ENCODE peak calls at places on chromosome X, in ten cellular contexts. One of them, this sample, is unnamed.

GRCh38 chrX:83934220-83934619 is 73.3 kb downstream of the CYLC1 start:
- DNase-seq in breast epithelium: no peak
- DNase-seq in transverse colon: no peak
- DNase-seq in GM12878: no peak
- DNase-seq in sigmoid colon: no peak
- DNase-seq in suprapubic skin: no peak
- DNase-seq in GM12891: no peak
- DNase-seq in stomach: no peak
- DNase-seq in esophagus muscularis mucosa: no peak
- DNase-seq in K562: no peak
- DNase-seq in this sample: no peak

GRCh38 chrX:148412006-148412405 is 88.4 kb upstream of the AFF2 start:
- DNase-seq in breast epithelium: no peak
- DNase-seq in transverse colon: no peak
- DNase-seq in GM12878: no peak
- DNase-seq in sigmoid colon: no peak
- DNase-seq in suprapubic skin: no peak
- DNase-seq in GM12891: no peak
- DNase-seq in stomach: no peak
- DNase-seq in esophagus muscularis mucosa: no peak
- DNase-seq in K562: no peak
- DNase-seq in this sample: no peak

GRCh38 chrX:55161581-55161980 is 58.6 kb upstream of the PAGE5 start:
- DNase-seq in breast epithelium: no peak
- DNase-seq in transverse colon: no peak
- DNase-seq in GM12878: no peak
- DNase-seq in sigmoid colon: no peak
- DNase-seq in suprapubic skin: no peak
- DNase-seq in GM12891: no peak
- DNase-seq in stomach: no peak
- DNase-seq in esophagus muscularis mucosa: no peak
- DNase-seq in K562: no peak
- DNase-seq in this sample: no peak

GRCh38 chrX:8201896-8202331 is 30.8 kb upstream of the VCX2 start:
- DNase-seq in breast epithelium: no peak
- DNase-seq in transverse colon: no peak
- DNase-seq in GM12878: no peak
- DNase-seq in sigmoid colon: no peak
- DNase-seq in suprapubic skin: no peak
- DNase-seq in GM12891: no peak
- DNase-seq in stomach: no peak
- DNase-seq in esophagus muscularis mucosa: no peak
- DNase-seq in K562: no peak
- DNase-seq in this sample: no peak

GRCh38 chrX:132984058-132984650 is 25.7 kb upstream of the HS6ST2 start:
- DNase-seq in breast epithelium: no peak
- DNase-seq in transverse colon: no peak
- DNase-seq in GM12878: no peak
- DNase-seq in sigmoid colon: no peak
- DNase-seq in suprapubic skin: no peak
- DNase-seq in GM12891: no peak
- DNase-seq in stomach: no peak
- DNase-seq in esophagus muscularis mucosa: no peak
- DNase-seq in K562: no peak
- DNase-seq in this sample: no peak

GRCh38 chrX:153245288-153245731 is 66.2 kb downstream of the MAGEA1 start:
- DNase-seq in breast epithelium: no peak
- DNase-seq in transverse colon: no peak
- DNase-seq in GM12878: no peak
- DNase-seq in sigmoid colon: no peak
- DNase-seq in suprapubic skin: no peak
- DNase-seq in GM12891: no peak
- DNase-seq in stomach: no peak
- DNase-seq in esophagus muscularis mucosa: no peak
- DNase-seq in K562: peak
- DNase-seq in this sample: no peak

GRCh38 chrX:24607616-24608015 is 39.5 kb downstream of the PCYT1B start:
- DNase-seq in breast epithelium: no peak
- DNase-seq in transverse colon: no peak
- DNase-seq in GM12878: no peak
- DNase-seq in sigmoid colon: no peak
- DNase-seq in suprapubic skin: no peak
- DNase-seq in GM12891: no peak
- DNase-seq in stomach: no peak
- DNase-seq in esophagus muscularis mucosa: no peak
- DNase-seq in K562: no peak
- DNase-seq in this sample: no peak

GRCh38 chrX:38717871-38718270 is 83.4 kb upstream of the MID1IP1 start:
- DNase-seq in breast epithelium: no peak
- DNase-seq in transverse colon: no peak
- DNase-seq in GM12878: no peak
- DNase-seq in sigmoid colon: no peak
- DNase-seq in suprapubic skin: no peak
- DNase-seq in GM12891: peak
- DNase-seq in stomach: no peak
- DNase-seq in esophagus muscularis mucosa: no peak
- DNase-seq in K562: peak
- DNase-seq in this sample: no peak

GRCh38 chrX:66654411-66654810 is 15.5 kb upstream of the EDA2R start:
- DNase-seq in breast epithelium: no peak
- DNase-seq in transverse colon: no peak
- DNase-seq in GM12878: no peak
- DNase-seq in sigmoid colon: no peak
- DNase-seq in suprapubic skin: no peak
- DNase-seq in GM12891: no peak
- DNase-seq in stomach: no peak
- DNase-seq in esophagus muscularis mucosa: no peak
- DNase-seq in K562: no peak
- DNase-seq in this sample: no peak

GRCh38 chrX:129472116-129472515 is 51.2 kb downstream of the SMARCA1 start:
- DNase-seq in breast epithelium: no peak
- DNase-seq in transverse colon: no peak
- DNase-seq in GM12878: no peak
- DNase-seq in sigmoid colon: no peak
- DNase-seq in suprapubic skin: no peak
- DNase-seq in GM12891: no peak
- DNase-seq in stomach: no peak
- DNase-seq in esophagus muscularis mucosa: no peak
- DNase-seq in K562: no peak
- DNase-seq in this sample: no peak

GRCh38 chrX:120660638-120661037 is 30.8 kb upstream of the C1GALT1C1 start:
- DNase-seq in breast epithelium: no peak
- DNase-seq in transverse colon: peak
- DNase-seq in GM12878: no peak
- DNase-seq in sigmoid colon: no peak
- DNase-seq in suprapubic skin: no peak
- DNase-seq in GM12891: no peak
- DNase-seq in stomach: no peak
- DNase-seq in esophagus muscularis mucosa: no peak
- DNase-seq in K562: no peak
- DNase-seq in this sample: no peak

DNA sequence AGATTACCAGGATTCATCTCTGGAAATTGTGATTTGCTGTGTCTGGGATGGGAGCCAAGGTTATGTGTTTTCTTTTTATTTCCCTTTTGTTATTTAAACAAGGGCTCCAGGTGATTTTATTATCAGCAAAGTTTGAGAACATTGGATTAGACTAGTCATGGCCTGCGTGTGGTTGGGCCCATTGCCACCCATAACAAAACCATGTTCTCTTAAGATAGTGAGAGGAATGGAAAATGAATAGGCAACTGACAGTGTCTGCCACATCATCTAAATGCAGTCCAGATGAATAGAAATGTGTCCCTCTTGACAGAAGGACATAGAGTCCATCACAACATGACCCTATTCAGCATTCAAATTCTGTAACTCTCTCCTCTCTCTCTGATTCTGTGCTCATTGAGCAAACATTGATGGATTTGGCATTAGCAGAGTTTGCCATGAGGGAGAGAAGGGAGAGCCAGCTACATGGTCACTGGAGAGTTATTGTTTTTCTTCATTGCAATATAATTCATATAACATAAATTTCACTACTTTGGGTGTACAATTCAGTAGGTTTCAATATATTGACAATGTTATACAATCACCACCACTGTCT is 11.7 kb downstream of the XK start:
- DNase-seq in breast epithelium: no peak
- DNase-seq in transverse colon: no peak
- DNase-seq in GM12878: no peak
- DNase-seq in sigmoid colon: no peak
- DNase-seq in suprapubic skin: no peak
- DNase-seq in GM12891: no peak
- DNase-seq in stomach: peak
- DNase-seq in esophagus muscularis mucosa: no peak
- DNase-seq in K562: no peak
- DNase-seq in this sample: no peak
- TF ChIP-seq POLR2AphosphoS5 in breast epithelium: no peak
- TF ChIP-seq POLR2AphosphoS5 in transverse colon: no peak
- TF ChIP-seq POLR2AphosphoS5 in GM12878: no peak
- TF ChIP-seq POLR2AphosphoS5 in sigmoid colon: no peak
- TF ChIP-seq POLR2AphosphoS5 in suprapubic skin: no peak
- TF ChIP-seq POLR2AphosphoS5 in GM12891: no peak
- TF ChIP-seq POLR2AphosphoS5 in stomach: peak
- TF ChIP-seq POLR2AphosphoS5 in esophagus muscularis mucosa: no peak
- TF ChIP-seq POLR2AphosphoS5 in K562: no peak
- TF ChIP-seq POLR2AphosphoS5 in this sample: no peak

GRCh38 chrX:15340867-15341266 is 5.5 kb upstream of the PIGA start:
- DNase-seq in breast epithelium: no peak
- DNase-seq in transverse colon: no peak
- DNase-seq in GM12878: no peak
- DNase-seq in sigmoid colon: no peak
- DNase-seq in suprapubic skin: no peak
- DNase-seq in GM12891: no peak
- DNase-seq in stomach: no peak
- DNase-seq in esophagus muscularis mucosa: no peak
- DNase-seq in K562: no peak
- DNase-seq in this sample: no peak

GRCh38 chrX:15334561-15334960 is 762 bp downstream of the PIGA start:
- DNase-seq in breast epithelium: no peak
- DNase-seq in transverse colon: no peak
- DNase-seq in GM12878: no peak
- DNase-seq in sigmoid colon: no peak
- DNase-seq in suprapubic skin: no peak
- DNase-seq in GM12891: no peak
- DNase-seq in stomach: no peak
- DNase-seq in esophagus muscularis mucosa: no peak
- DNase-seq in K562: peak
- DNase-seq in this sample: no peak

GRCh38 chrX:15336023-15336413 is 695 bp upstream of the PIGA start:
- DNase-seq in breast epithelium: peak
- DNase-seq in transverse colon: peak
- DNase-seq in GM12878: no peak
- DNase-seq in sigmoid colon: no peak
- DNase-seq in suprapubic skin: no peak
- DNase-seq in GM12891: no peak
- DNase-seq in stomach: no peak
- DNase-seq in esophagus muscularis mucosa: no peak
- DNase-seq in K562: peak
- DNase-seq in this sample: no peak

GRCh38 chrX:15335135-15336022 is at the start of gene PIGA:
- DNase-seq in breast epithelium: peak
- DNase-seq in transverse colon: peak
- DNase-seq in GM12878: peak
- DNase-seq in sigmoid colon: peak
- DNase-seq in suprapubic skin: peak
- DNase-seq in GM12891: peak
- DNase-seq in stomach: peak
- DNase-seq in esophagus muscularis mucosa: peak
- DNase-seq in K562: peak
- DNase-seq in this sample: peak
- TF ChIP-seq POLR2A in breast epithelium: peak
- TF ChIP-seq POLR2A in transverse colon: peak
- TF ChIP-seq POLR2A in GM12878: peak
- TF ChIP-seq POLR2A in sigmoid colon: peak
- TF ChIP-seq POLR2A in suprapubic skin: peak
- TF ChIP-seq POLR2A in GM12891: peak
- TF ChIP-seq POLR2A in stomach: no peak
- TF ChIP-seq POLR2A in esophagus muscularis mucosa: peak
- TF ChIP-seq POLR2A in K562: peak
- TF ChIP-seq POLR2A in this sample: peak

DNA sequence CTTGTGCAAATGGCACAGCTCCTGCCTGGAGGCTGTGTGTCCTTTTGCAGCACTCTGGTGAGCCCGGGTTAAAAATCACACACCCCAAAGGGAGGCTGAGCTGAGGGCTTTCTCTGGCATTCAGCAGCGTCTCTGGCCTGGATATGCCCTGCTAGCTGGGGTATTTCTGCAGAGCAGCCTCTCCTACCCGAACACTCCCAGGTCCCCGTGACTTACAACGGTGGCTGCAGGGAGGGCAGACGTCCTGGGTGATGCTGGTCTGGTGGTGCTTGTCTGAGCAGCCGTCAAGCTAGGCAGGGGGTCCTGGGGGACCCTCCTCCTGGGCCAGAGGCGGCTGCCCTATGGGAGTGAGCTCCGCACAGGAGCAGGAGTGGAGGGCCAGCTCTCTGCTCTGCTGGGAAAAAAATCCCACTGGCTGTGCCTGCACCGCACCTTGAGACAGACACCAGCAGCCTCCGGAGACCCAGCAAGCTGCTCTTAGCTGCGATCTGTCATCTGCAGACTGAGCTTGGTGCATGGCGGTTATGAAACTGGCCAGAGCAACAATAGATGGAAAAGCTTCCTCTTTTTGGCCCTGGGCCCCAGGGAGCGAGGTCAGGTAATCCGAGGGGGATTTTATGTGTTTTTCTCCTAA is 41.3 kb upstream of the ASMTL start:
- DNase-seq in breast epithelium: no peak
- DNase-seq in transverse colon: peak
- DNase-seq in GM12878: no peak
- DNase-seq in sigmoid colon: no peak
- DNase-seq in suprapubic skin: no peak
- DNase-seq in GM12891: no peak
- DNase-seq in stomach: no peak
- DNase-seq in esophagus muscularis mucosa: no peak
- DNase-seq in K562: no peak
- DNase-seq in this sample: no peak
- TF ChIP-seq POLR2AphosphoS5 in breast epithelium: no peak
- TF ChIP-seq POLR2AphosphoS5 in transverse colon: no peak
- TF ChIP-seq POLR2AphosphoS5 in GM12878: peak
- TF ChIP-seq POLR2AphosphoS5 in sigmoid colon: no peak
- TF ChIP-seq POLR2AphosphoS5 in suprapubic skin: no peak
- TF ChIP-seq POLR2AphosphoS5 in GM12891: peak
- TF ChIP-seq POLR2AphosphoS5 in stomach: no peak
- TF ChIP-seq POLR2AphosphoS5 in esophagus muscularis mucosa: no peak
- TF ChIP-seq POLR2AphosphoS5 in K562: no peak
- TF ChIP-seq POLR2AphosphoS5 in this sample: peak

GRCh38 chrX:102654696-102655095 is 3.4 kb downstream of the GPRASP1 start:
- DNase-seq in breast epithelium: no peak
- DNase-seq in transverse colon: no peak
- DNase-seq in GM12878: no peak
- DNase-seq in sigmoid colon: no peak
- DNase-seq in suprapubic skin: no peak
- DNase-seq in GM12891: no peak
- DNase-seq in stomach: no peak
- DNase-seq in esophagus muscularis mucosa: no peak
- DNase-seq in K562: no peak
- DNase-seq in this sample: no peak

GRCh38 chrX:102659790-102660757 is 8.8 kb downstream of the GPRASP1 start:
- DNase-seq in breast epithelium: peak
- DNase-seq in transverse colon: peak
- DNase-seq in GM12878: peak
- DNase-seq in sigmoid colon: peak
- DNase-seq in suprapubic skin: peak
- DNase-seq in GM12891: peak
- DNase-seq in stomach: peak
- DNase-seq in esophagus muscularis mucosa: peak
- DNase-seq in K562: peak
- DNase-seq in this sample: peak

GRCh38 chrX:102658551-102658950 is 7.3 kb downstream of the GPRASP1 start:
- DNase-seq in breast epithelium: no peak
- DNase-seq in transverse colon: no peak
- DNase-seq in GM12878: no peak
- DNase-seq in sigmoid colon: no peak
- DNase-seq in suprapubic skin: no peak
- DNase-seq in GM12891: no peak
- DNase-seq in stomach: no peak
- DNase-seq in esophagus muscularis mucosa: no peak
- DNase-seq in K562: no peak
- DNase-seq in this sample: no peak
- TF ChIP-seq POLR2A in breast epithelium: no peak
- TF ChIP-seq POLR2A in transverse colon: no peak
- TF ChIP-seq POLR2A in GM12878: no peak
- TF ChIP-seq POLR2A in sigmoid colon: no peak
- TF ChIP-seq POLR2A in suprapubic skin: no peak
- TF ChIP-seq POLR2A in GM12891: no peak
- TF ChIP-seq POLR2A in stomach: no peak
- TF ChIP-seq POLR2A in esophagus muscularis mucosa: no peak
- TF ChIP-seq POLR2A in K562: no peak
- TF ChIP-seq POLR2A in this sample: no peak

This sample was measured in GM12892.